ENCODE peak calls at places on chromosome 11, in five cellular contexts. One of them, this sample, is unnamed.
A peak's percentile ranks its signal among the peaks of the same experiment; 100 is the strongest.

GRCh38 chr11:64357904-64358535 is 942 bp upstream of the RPS6KA4 start:
- DNase-seq in HFFc6: no peak
- DNase-seq in hepatocyte: peak; percentile 73
- DNase-seq in lung: no peak
- DNase-seq in dorsolateral prefrontal cortex: no peak
- DNase-seq in this sample: no peak

GRCh38 chr11:22670803-22671202 is 4.4 kb downstream of the GAS2 start:
- DNase-seq in HFFc6: no peak
- DNase-seq in hepatocyte: peak; percentile 59
- DNase-seq in lung: no peak
- DNase-seq in dorsolateral prefrontal cortex: no peak
- DNase-seq in this sample: no peak

GRCh38 chr11:66957971-66958231 is 282 bp downstream of the PC start:
- DNase-seq in HFFc6: no peak
- DNase-seq in hepatocyte: no peak
- DNase-seq in lung: no peak
- DNase-seq in dorsolateral prefrontal cortex: no peak
- DNase-seq in this sample: no peak

GRCh38 chr11:358129-358805 is 11.0 kb upstream of the B4GALNT4 start:
- DNase-seq in HFFc6: no peak
- DNase-seq in hepatocyte: no peak
- DNase-seq in lung: no peak
- DNase-seq in dorsolateral prefrontal cortex: peak; percentile 30
- DNase-seq in this sample: no peak

GRCh38 chr11:59249535-59249934 is 36.8 kb upstream of the MPEG1 start:
- DNase-seq in HFFc6: no peak
- DNase-seq in hepatocyte: no peak
- DNase-seq in lung: no peak
- DNase-seq in dorsolateral prefrontal cortex: no peak
- DNase-seq in this sample: no peak

GRCh38 chr11:102807921-102808320 is 10.0 kb upstream of the MMP1 start:
- DNase-seq in HFFc6: no peak
- DNase-seq in hepatocyte: peak; percentile 51
- DNase-seq in lung: no peak
- DNase-seq in dorsolateral prefrontal cortex: no peak
- DNase-seq in this sample: no peak

GRCh38 chr11:130769782-130770565 is 146.3 kb downstream of the SNX19 start:
- DNase-seq in HFFc6: no peak
- DNase-seq in hepatocyte: no peak
- DNase-seq in lung: no peak
- DNase-seq in dorsolateral prefrontal cortex: no peak
- DNase-seq in this sample: no peak

GRCh38 chr11:287821-288327 is 1.1 kb upstream of the PGGHG start:
- DNase-seq in HFFc6: no peak
- DNase-seq in hepatocyte: no peak
- DNase-seq in lung: no peak
- DNase-seq in dorsolateral prefrontal cortex: peak; percentile 41
- DNase-seq in this sample: peak; percentile 68

GRCh38 chr11:17613983-17614382 is 66.9 kb downstream of the OTOG start:
- DNase-seq in HFFc6: no peak
- DNase-seq in hepatocyte: no peak
- DNase-seq in lung: no peak
- DNase-seq in dorsolateral prefrontal cortex: no peak
- DNase-seq in this sample: no peak

GRCh38 chr11:31779268-31779879 is 31.7 kb downstream of the PAX6 start:
- DNase-seq in HFFc6: peak; percentile 69
- DNase-seq in hepatocyte: no peak
- DNase-seq in lung: no peak
- DNase-seq in dorsolateral prefrontal cortex: no peak
- DNase-seq in this sample: no peak

GRCh38 chr11:115580416-115580815 is 76.2 kb upstream of the CADM1 start:
- DNase-seq in HFFc6: no peak
- DNase-seq in hepatocyte: no peak
- DNase-seq in lung: no peak
- DNase-seq in dorsolateral prefrontal cortex: no peak
- DNase-seq in this sample: no peak

GRCh38 chr11:64230209-64230984 is at the start of gene DNAJC4:
- DNase-seq in HFFc6: peak; percentile 67
- DNase-seq in hepatocyte: peak; percentile 96
- DNase-seq in lung: peak; percentile 93
- DNase-seq in dorsolateral prefrontal cortex: peak; percentile 94
- DNase-seq in this sample: peak; percentile 91

GRCh38 chr11:105392546-105392945 is 217.3 kb upstream of the GRIA4 start:
- DNase-seq in HFFc6: no peak
- DNase-seq in hepatocyte: no peak
- DNase-seq in lung: no peak
- DNase-seq in dorsolateral prefrontal cortex: no peak
- DNase-seq in this sample: no peak

GRCh38 chr11:108224908-108225786 is 2.3 kb downstream of the ATM start:
- DNase-seq in HFFc6: no peak
- DNase-seq in hepatocyte: no peak
- DNase-seq in lung: no peak
- DNase-seq in dorsolateral prefrontal cortex: no peak
- DNase-seq in this sample: no peak

GRCh38 chr11:20601221-20601914 is 2.0 kb downstream of the SLC6A5 start:
- DNase-seq in HFFc6: no peak
- DNase-seq in hepatocyte: no peak
- DNase-seq in lung: no peak
- DNase-seq in dorsolateral prefrontal cortex: no peak
- DNase-seq in this sample: no peak
- TF ChIP-seq CTCF in HFFc6: no peak
- TF ChIP-seq CTCF in hepatocyte: no peak
- TF ChIP-seq CTCF in lung: no peak
- TF ChIP-seq CTCF in dorsolateral prefrontal cortex: no peak
- TF ChIP-seq CTCF in this sample: no peak

DNA sequence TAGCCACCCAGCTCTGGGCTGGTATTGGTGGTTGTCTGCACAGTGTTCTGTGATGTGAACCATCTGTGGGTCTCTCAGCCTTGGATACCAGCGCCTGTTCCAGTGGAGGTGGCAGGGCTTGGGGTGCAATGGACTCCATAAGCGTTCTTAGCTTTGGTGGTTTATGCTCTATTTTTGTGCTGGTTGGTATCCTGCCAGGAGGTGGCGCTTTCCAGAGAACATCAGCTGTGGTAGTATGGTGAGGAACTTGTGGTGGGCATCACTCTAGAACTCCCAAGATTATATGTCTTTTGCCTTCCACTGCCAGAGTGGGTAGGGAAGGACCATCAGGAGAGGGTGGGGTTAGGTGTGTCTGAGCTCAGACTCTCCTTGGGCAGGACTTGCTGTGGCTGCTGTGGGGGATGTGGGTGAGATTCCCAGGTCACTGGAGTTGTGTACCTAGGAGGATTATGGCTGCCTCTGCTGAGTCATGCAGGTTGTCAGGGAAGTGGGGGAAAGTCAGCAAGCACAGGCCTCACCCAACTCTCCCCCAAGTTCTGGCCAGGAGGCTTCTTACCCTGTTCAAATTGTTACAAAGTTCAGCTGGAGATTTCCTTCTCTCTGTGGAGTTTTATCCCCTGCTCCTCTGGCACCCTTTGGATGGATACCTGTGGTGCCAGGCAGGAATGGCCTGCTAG is 47.2 kb downstream of the MRGPRX2 start:
- DNase-seq in HFFc6: no peak
- DNase-seq in hepatocyte: peak; percentile 6
- DNase-seq in lung: no peak
- DNase-seq in dorsolateral prefrontal cortex: no peak
- DNase-seq in this sample: no peak
- TF ChIP-seq CTCF in HFFc6: peak; percentile 40
- TF ChIP-seq CTCF in hepatocyte: no peak
- TF ChIP-seq CTCF in lung: no peak
- TF ChIP-seq CTCF in dorsolateral prefrontal cortex: no peak
- TF ChIP-seq CTCF in this sample: peak; percentile 37

GRCh38 chr11:112280268-112281126 is 19.8 kb upstream of the PLET1 start:
- DNase-seq in HFFc6: peak; percentile 71
- DNase-seq in hepatocyte: peak; percentile 92
- DNase-seq in lung: peak; percentile 71
- DNase-seq in dorsolateral prefrontal cortex: peak; percentile 68
- DNase-seq in this sample: no peak

GRCh38 chr11:112277937-112278336 is 17.3 kb upstream of the PLET1 start:
- DNase-seq in HFFc6: peak; percentile 46
- DNase-seq in hepatocyte: no peak
- DNase-seq in lung: no peak
- DNase-seq in dorsolateral prefrontal cortex: no peak
- DNase-seq in this sample: no peak

GRCh38 chr11:112278803-112279202 is 18.1 kb upstream of the PLET1 start:
- DNase-seq in HFFc6: no peak
- DNase-seq in hepatocyte: no peak
- DNase-seq in lung: no peak
- DNase-seq in dorsolateral prefrontal cortex: no peak
- DNase-seq in this sample: no peak

GRCh38 chr11:112281776-112282175 is 21.1 kb upstream of the PLET1 start:
- DNase-seq in HFFc6: no peak
- DNase-seq in hepatocyte: no peak
- DNase-seq in lung: no peak
- DNase-seq in dorsolateral prefrontal cortex: no peak
- DNase-seq in this sample: no peak

GRCh38 chr11:112279901-112280267 is 19.2 kb upstream of the PLET1 start:
- DNase-seq in HFFc6: no peak
- DNase-seq in hepatocyte: peak; percentile 79
- DNase-seq in lung: peak; percentile 65
- DNase-seq in dorsolateral prefrontal cortex: peak; percentile 67
- DNase-seq in this sample: no peak
- TF ChIP-seq CTCF in HFFc6: peak; percentile 86
- TF ChIP-seq CTCF in hepatocyte: peak; percentile 92
- TF ChIP-seq CTCF in lung: peak; percentile 27
- TF ChIP-seq CTCF in dorsolateral prefrontal cortex: peak; percentile 78
- TF ChIP-seq CTCF in this sample: peak; percentile 85

DNA sequence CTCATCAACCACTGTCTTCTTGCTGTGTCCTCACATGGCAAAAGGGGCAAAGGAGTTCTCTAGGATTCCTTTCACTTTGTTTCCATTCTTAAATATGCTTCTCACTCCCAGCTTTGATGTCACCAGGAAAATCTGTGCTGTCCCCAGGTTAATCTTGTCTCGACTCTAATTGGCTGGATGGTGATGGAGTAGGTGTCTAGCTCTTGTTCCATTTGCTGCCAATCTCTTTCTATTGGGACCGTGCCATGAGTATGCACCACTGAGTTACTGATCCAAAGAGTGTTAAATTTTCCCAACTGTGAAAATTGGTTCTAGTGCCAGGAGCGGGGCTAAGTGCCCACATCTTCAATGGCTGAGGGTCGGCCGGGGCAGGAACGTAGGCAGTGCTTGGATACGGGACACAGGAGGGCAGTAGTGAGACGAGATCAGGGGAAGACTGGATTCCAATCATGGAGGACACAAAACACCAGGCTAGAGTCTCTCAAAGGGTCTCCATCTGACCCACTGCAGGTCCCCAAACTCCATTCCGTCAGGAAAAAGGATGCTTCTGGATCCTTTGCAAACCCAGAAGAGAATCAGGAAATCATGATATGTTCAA is 47.7 kb upstream of the CSNK2A3 start:
- DNase-seq in HFFc6: no peak
- DNase-seq in hepatocyte: no peak
- DNase-seq in lung: no peak
- DNase-seq in dorsolateral prefrontal cortex: no peak
- DNase-seq in this sample: no peak
- TF ChIP-seq CTCF in HFFc6: peak; percentile 64
- TF ChIP-seq CTCF in hepatocyte: no peak
- TF ChIP-seq CTCF in lung: no peak
- TF ChIP-seq CTCF in dorsolateral prefrontal cortex: no peak
- TF ChIP-seq CTCF in this sample: no peak

GRCh38 chr11:73402834-73403185 is 26.6 kb downstream of the RELT start:
- DNase-seq in HFFc6: no peak
- DNase-seq in hepatocyte: no peak
- DNase-seq in lung: no peak
- DNase-seq in dorsolateral prefrontal cortex: no peak
- DNase-seq in this sample: no peak
- TF ChIP-seq CTCF in HFFc6: peak; percentile 54
- TF ChIP-seq CTCF in hepatocyte: peak; percentile 7
- TF ChIP-seq CTCF in lung: no peak
- TF ChIP-seq CTCF in dorsolateral prefrontal cortex: no peak
- TF ChIP-seq CTCF in this sample: no peak

DNA sequence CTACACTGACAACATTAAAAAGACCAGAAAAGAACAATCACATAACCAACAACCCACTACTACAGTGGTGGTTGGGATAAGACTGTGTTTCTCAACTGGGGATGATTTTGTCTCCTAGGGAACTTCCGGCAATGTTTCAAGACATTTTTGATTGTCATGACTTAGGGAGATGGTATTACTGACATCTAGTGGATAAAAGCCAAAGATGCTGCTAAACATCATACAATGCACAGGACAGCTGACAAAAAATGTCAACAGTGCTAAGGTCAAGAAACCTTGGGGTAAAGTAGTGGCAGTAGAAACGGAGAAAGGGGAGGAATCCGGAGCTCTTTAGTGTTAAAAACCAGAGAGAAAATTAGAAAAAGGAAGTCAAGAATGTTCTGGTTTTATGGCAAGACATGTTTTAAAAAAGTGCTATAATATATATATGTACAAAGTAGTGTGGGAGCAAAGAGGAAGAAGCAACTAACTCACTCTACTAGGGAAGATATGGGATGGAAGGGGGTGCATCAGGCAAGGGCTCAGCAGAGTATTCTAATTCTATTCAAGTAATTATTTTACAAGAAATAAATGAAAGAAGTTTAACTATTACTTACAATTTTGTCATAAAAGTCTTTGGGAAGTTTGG is 37.2 kb downstream of the CKAP5 start:
- DNase-seq in HFFc6: peak; percentile 9
- DNase-seq in hepatocyte: peak; percentile 18
- DNase-seq in lung: no peak
- DNase-seq in dorsolateral prefrontal cortex: no peak
- DNase-seq in this sample: no peak
- TF ChIP-seq CTCF in HFFc6: peak; percentile 62
- TF ChIP-seq CTCF in hepatocyte: peak; percentile 36
- TF ChIP-seq CTCF in lung: no peak
- TF ChIP-seq CTCF in dorsolateral prefrontal cortex: peak; percentile 51
- TF ChIP-seq CTCF in this sample: peak; percentile 56

GRCh38 chr11:74391193-74391592 is 7.0 kb downstream of the PGM2L1 start:
- DNase-seq in HFFc6: no peak
- DNase-seq in hepatocyte: no peak
- DNase-seq in lung: no peak
- DNase-seq in dorsolateral prefrontal cortex: no peak
- DNase-seq in this sample: no peak

GRCh38 chr11:74384641-74385040 is 13.6 kb downstream of the PGM2L1 start:
- DNase-seq in HFFc6: no peak
- DNase-seq in hepatocyte: no peak
- DNase-seq in lung: no peak
- DNase-seq in dorsolateral prefrontal cortex: no peak
- DNase-seq in this sample: no peak

GRCh38 chr11:74390697-74391096 is 7.5 kb downstream of the PGM2L1 start:
- DNase-seq in HFFc6: no peak
- DNase-seq in hepatocyte: no peak
- DNase-seq in lung: no peak
- DNase-seq in dorsolateral prefrontal cortex: no peak
- DNase-seq in this sample: no peak

DNA sequence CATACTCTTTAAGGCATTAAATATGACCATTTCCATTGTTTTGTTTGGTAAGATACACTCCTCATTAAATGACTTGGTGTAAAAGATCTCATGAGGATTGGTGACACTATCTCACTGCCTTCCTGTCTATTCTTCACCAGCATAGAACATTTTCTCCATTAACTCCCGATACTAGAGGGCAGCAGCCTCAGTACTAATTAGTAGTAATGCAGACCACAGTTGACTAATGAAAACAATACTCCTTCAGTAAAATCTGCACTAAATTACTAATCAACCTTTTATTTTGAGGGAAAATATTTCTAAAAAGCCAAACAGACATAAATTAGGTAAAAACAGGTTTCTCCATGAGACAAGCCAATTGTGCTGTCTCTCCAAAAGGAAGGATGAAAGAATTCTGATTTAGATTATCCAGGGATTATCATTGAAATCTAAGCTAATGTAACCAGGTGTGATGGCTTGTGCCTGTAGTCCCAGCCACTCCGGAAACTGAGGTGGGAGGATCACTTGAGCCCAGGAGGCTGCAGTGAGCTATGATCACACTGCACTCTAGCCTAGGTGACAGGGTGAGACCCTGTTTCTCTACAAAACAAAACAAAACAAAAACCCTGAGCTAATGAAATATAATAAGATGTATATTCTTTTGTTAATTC is 9.4 kb downstream of the PGM2L1 start:
- DNase-seq in HFFc6: peak; percentile 46
- DNase-seq in hepatocyte: peak; percentile 79
- DNase-seq in lung: peak; percentile 61
- DNase-seq in dorsolateral prefrontal cortex: no peak
- DNase-seq in this sample: no peak
- TF ChIP-seq CTCF in HFFc6: peak; percentile 89
- TF ChIP-seq CTCF in hepatocyte: peak; percentile 85
- TF ChIP-seq CTCF in lung: peak; percentile 70
- TF ChIP-seq CTCF in dorsolateral prefrontal cortex: peak; percentile 78
- TF ChIP-seq CTCF in this sample: peak; percentile 85

This sample was measured in type B pancreatic cell.